ENCODE peak calls at places on chromosomes 16 and 17, in four cellular contexts. D is body of pancreas, E is gastrocnemius medialis, H is pancreas. A is an unnamed sample.

GRCh38 chr17:12637745-12638651 is 27.7 kb upstream of the MYOCD start:
- ATAC-seq in D (no peak), H (no peak), E (no peak), A (no peak)

GRCh38 chr16:66455970-66456369 is 28.9 kb downstream of the BEAN1 start:
- ATAC-seq in H (no peak), D (no peak), E (no peak), A (no peak)

GRCh38 chr17:78898947-78899346 is 4.1 kb downstream of the CEP295NL start:
- ATAC-seq in E (no peak), H (no peak), D (no peak), A (no peak)

GRCh38 chr17:59897090-59897489 is 4.2 kb downstream of the RPS6KB1 start:
- ATAC-seq in E (no peak), H (no peak), D (no peak), A (no peak)

GRCh38 chr16:88841521-88842307 is 15.0 kb downstream of the GALNS start:
- ATAC-seq in D (no peak), E (no peak), H (no peak), A (no peak)

GRCh38 chr17:2025622-2026309 is 632 bp upstream of the RTN4RL1 start:
- ATAC-seq in H (peak; percentile 67), D (peak; percentile 58), E (peak; percentile 25), A (no peak)

GRCh38 chr17:35460354-35460851 is 11.8 kb upstream of the SLFN13 start:
- ATAC-seq in D (peak; percentile 100), E (no peak), H (peak; percentile 99), A (peak; percentile 55)

GRCh38 chr17:33154869-33155455 is 138.1 kb downstream of the ASIC2 start:
- ATAC-seq in E (no peak), D (no peak), H (no peak), A (no peak)

GRCh38 chr17:46173153-46173552 is 20.1 kb downstream of the KANSL1 start:
- ATAC-seq in H (no peak), D (no peak), E (no peak), A (no peak)

GRCh38 chr16:2194852-2195315 is 1.5 kb downstream of the CASKIN1 start:
- ATAC-seq in H (peak; percentile 90), D (peak; percentile 82), E (peak; percentile 80), A (peak; percentile 53)

GRCh38 chr16:66295761-66296546 is 70.5 kb upstream of the CDH5 start:
- ATAC-seq in E (no peak), H (no peak), D (no peak), A (no peak)

GRCh38 chr16:30068750-30069574 is 3.4 kb downstream of the ALDOA start:
- ATAC-seq in D (no peak), H (no peak), E (no peak), A (no peak)

GRCh38 chr17:12927541-12928425 is 90.0 kb downstream of the ELAC2 start:
- ATAC-seq in H (no peak), D (no peak), E (no peak), A (peak; percentile 34)

GRCh38 chr17:57553991-57554825 is 190.9 kb downstream of the CCDC182 start:
- ATAC-seq in E (no peak), D (no peak), H (no peak), A (no peak)

GRCh38 chr17:14204084-14204483 is 32.6 kb downstream of the CDRT15 start:
- ATAC-seq in H (no peak), E (no peak), D (no peak), A (no peak)

GRCh38 chr16:63617047-63617989 is 1504.5 kb downstream of the CDH11 start:
- ATAC-seq in H (peak; percentile 80), D (peak; percentile 52), E (no peak), A (peak; percentile 39)

GRCh38 chr17:44432254-44433157 is 43.1 kb upstream of the ITGA2B start:
- ATAC-seq in E (peak; percentile 59), D (no peak), H (no peak), A (no peak)

GRCh38 chr16:30903002-30903401 is 6.6 kb downstream of the CTF1 start:
- ATAC-seq in D (no peak), H (no peak), E (no peak), A (no peak)

GRCh38 chr17:47200325-47200663 is 8.9 kb upstream of the MYL4 start:
- ATAC-seq in H (no peak), E (no peak), D (no peak), A (no peak)

GRCh38 chr16:85752511-85753420 is 1.9 kb upstream of the C16orf74 start:
- ATAC-seq in H (peak; percentile 64), E (peak; percentile 54), D (peak; percentile 51), A (no peak)

GRCh38 chr17:77570565-77570898 is 388.0 kb upstream of the TNRC6C start:
- ATAC-seq in D (peak; percentile 12), E (no peak), H (no peak), A (peak; percentile 20)

GRCh38 chr17:39606434-39607056 is 1.2 kb downstream of the NEUROD2 start:
- ATAC-seq in E (no peak), D (peak; percentile 39), H (peak; percentile 52), A (peak; percentile 10)

GRCh38 chr17:19987897-19988296 is 10.3 kb upstream of the AKAP10 start:
- ATAC-seq in D (no peak), E (no peak), H (no peak), A (no peak)

GRCh38 chr17:42553161-42553818 is 567 bp downstream of the HSD17B1 start:
- ATAC-seq in E (no peak), D (no peak), H (no peak), A (no peak)
- TF ChIP-seq CTCF in E (no peak), D (no peak), H (no peak), A (no peak)

DNA sequence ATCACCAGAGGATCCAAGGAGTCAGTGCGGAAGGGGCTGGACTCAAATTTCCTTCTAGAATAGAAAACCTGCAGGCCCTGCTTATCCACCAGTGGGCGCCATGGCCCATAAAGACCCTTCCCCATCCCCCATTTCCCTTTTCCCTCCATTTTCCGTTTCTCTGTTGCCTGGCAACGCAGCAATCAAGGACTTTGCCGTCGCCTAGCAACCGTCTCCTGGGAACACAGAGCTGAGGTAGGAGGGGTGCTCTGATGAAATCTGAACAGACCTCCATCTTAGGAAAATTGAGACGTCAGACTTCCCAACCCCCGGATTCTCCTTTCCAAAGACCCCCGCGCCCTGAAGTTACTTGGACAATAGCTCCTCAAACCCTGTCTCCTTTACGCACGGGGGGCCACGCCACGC is 5.7 kb downstream of the DLG4 start:
- ATAC-seq in H (peak; percentile 48), D (peak; percentile 25), E (no peak), A (peak; percentile 24)
- H3K4me1 ChIP-seq in H (no peaks in the 10 kb centered on the region), D (peaks cover 38% of the 10 kb centered on the region), E (peaks cover 34% of the 10 kb centered on the region), A (peaks cover 4% of the 10 kb centered on the region)

GRCh38 chr16:75377971-75378386 is 55.3 kb downstream of the CFDP1 start:
- ATAC-seq in D (peak; percentile 50), E (no peak), H (peak; percentile 86), A (peak; percentile 73)
- H3K4me3 ChIP-seq in D (no peak overlapping the region), E (no peak overlapping the region), H (no peak overlapping the region), A (no peak overlapping the region)

GRCh38 chr17:76023900-76024237 is 3.2 kb downstream of the EVPL start:
- ATAC-seq in E (no peak), D (no peak), H (no peak), A (no peak)
- TF ChIP-seq CTCF in E (no peak), D (no peak), H (no peak), A (no peak)

GRCh38 chr17:28760561-28760960 is 16.8 kb downstream of the TRAF4 start:
- ATAC-seq in D (no peak), H (no peak), E (no peak), A (no peak)

GRCh38 chr17:28763137-28763799 is 19.5 kb downstream of the TRAF4 start:
- ATAC-seq in D (peak; percentile 19), H (peak; percentile 16), E (peak; percentile 30), A (peak; percentile 18)

GRCh38 chr17:28758411-28759121 is 14.8 kb downstream of the TRAF4 start:
- ATAC-seq in H (no peak), D (no peak), E (no peak), A (no peak)

GRCh38 chr17:28759296-28759865 is 15.6 kb downstream of the TRAF4 start:
- ATAC-seq in D (no peak), H (no peak), E (no peak), A (no peak)

DNA sequence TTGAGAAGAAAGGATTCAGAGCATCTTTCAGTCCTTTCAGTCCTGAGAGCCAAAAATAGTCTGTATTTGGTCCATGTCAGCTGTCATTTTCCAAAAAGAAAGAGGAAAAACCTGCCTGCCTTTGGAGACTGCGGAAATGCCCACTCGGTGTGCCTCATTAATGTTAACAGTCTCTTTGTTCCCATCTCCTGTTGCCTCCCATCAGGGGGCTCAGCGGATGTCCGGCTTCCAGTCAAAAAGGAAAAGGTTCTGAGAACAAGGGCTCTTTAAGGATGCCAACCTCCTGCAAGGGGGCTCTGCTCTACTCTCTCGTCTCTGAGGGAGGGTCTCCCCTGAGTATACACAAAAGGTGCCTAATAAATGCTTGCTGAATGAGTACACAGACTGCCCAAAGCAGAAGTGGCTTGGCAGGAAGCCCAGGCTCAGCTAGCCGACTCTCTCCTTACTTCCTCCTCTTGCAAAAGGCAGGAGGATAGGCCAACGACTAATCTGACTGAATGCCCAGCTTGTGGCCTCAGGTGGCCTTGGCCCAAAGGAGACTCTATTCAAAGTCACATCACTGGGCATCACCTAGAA is 17.3 kb downstream of the TRAF4 start:
- ATAC-seq in D (peak; percentile 66), H (peak; percentile 71), E (peak; percentile 65), A (no peak)
- H3K4me1 ChIP-seq in D (peaks cover 21% of the 10 kb centered on the region), H (no peaks in the 10 kb centered on the region), E (peaks cover 12% of the 10 kb centered on the region), A (no peaks in the 10 kb centered on the region)

DNA sequence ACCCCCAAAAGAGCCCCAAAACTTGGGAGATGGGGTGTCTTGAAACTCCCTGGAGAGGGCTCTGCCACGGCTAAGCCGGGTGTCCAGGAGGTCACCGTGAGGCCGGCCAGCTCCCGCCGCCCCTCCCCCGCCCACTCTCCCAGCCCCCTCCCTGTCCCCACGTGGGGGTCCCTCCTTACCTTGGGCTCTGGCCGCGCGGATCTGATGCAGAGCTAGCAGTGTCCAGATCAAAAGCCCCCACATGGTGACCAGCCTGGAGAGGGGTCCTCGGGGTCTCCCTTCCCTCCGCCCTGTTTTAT is 450 bp downstream of the SDK2 start:
- ATAC-seq in E (no peak), H (no peak), D (no peak), A (no peak)
- H3K4me3 ChIP-seq in E (peak overlapping the region; percentile 51), H (no peak overlapping the region), D (no peak overlapping the region), A (no peak overlapping the region)

DNA sequence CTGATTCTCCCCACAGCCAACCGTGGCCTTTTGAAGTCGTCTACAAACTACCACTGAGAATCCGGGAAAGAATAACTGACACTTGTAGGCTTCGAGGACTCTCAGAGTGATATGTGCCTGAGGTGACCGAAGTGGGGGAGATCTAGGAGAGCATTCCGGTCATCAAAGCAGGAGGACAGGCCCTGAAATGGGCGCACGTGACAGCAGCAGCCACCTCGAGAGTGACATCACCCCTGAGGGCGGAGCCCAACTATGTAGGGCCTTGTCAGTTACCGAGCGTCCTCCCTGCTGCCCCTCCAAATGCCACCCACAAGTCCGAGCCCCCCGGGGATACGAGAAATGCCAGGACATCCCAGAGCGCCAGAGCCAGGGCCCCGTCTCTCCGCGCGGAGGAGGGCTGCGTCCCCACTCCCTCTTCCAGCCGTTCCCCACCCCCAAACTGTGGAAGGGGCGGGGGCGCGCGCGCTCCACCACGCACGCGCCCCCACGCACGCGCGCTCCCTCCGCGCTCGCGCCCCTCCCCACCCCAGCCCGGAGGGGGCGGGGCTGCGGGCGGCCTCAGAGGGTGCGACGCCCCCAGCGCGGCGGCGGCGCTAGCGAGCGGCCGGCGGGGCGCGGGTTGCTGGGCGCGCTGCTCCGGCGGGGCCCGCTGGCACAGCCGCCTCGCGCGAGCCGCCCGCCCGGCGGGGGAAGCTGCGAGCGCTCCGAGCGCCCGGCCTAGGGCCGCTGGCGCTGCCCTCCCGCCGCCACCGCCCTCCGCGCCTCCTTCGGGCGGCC is at the start of gene TANC2:
- ATAC-seq in H (peak; percentile 93), D (peak; percentile 91), E (peak; percentile 83), A (peak; percentile 92)
- TF ChIP-seq CTCF in H (no peak), D (no peak), E (no peak), A (no peak)